ENCODE peak calls at places on chromosomes 13 and 19, in seven cellular contexts. One of them, this sample, is unnamed.

GRCh38 chr13:20230913-20231838 is 943 bp downstream of the GJB6 start:
- DNase-seq in cardiac fibroblast: no peak
- DNase-seq in stimulated activated naive CD8-positive, alpha-beta T cell treated with anti-CD3 and anti-CD28 coated beads, Interleukin-15, Interleukin-2, amounts not matched to agents 100 U/mL and 50 U/mL, for 24 hours: peak; percentile 9
- DNase-seq in astrocyte of the spinal cord: no peak
- DNase-seq in stimulated activated CD8-positive, alpha-beta memory T cell treated with anti-CD3 and anti-CD28 coated beads, Interleukin-7, amount 100 ng/mL, for 1 hour: no peak
- DNase-seq in mesothelial cell of epicardium: no peak
- DNase-seq in frontal cortex: peak; percentile 44
- DNase-seq in this sample: no peak

GRCh38 chr13:113275387-113275786 is 21.7 kb upstream of the LAMP1 start:
- DNase-seq in cardiac fibroblast: peak; percentile 76
- DNase-seq in stimulated activated naive CD8-positive, alpha-beta T cell treated with anti-CD3 and anti-CD28 coated beads, Interleukin-15, Interleukin-2, amounts not matched to agents 100 U/mL and 50 U/mL, for 24 hours: peak; percentile 32
- DNase-seq in astrocyte of the spinal cord: peak; percentile 67
- DNase-seq in stimulated activated CD8-positive, alpha-beta memory T cell treated with anti-CD3 and anti-CD28 coated beads, Interleukin-7, amount 100 ng/mL, for 1 hour: no peak
- DNase-seq in mesothelial cell of epicardium: no peak
- DNase-seq in frontal cortex: no peak
- DNase-seq in this sample: peak; percentile 34

GRCh38 chr13:40666905-40667621 is 622 bp upstream of the FOXO1 start:
- DNase-seq in cardiac fibroblast: no peak
- DNase-seq in stimulated activated naive CD8-positive, alpha-beta T cell treated with anti-CD3 and anti-CD28 coated beads, Interleukin-15, Interleukin-2, amounts not matched to agents 100 U/mL and 50 U/mL, for 24 hours: peak; percentile 59
- DNase-seq in astrocyte of the spinal cord: no peak
- DNase-seq in stimulated activated CD8-positive, alpha-beta memory T cell treated with anti-CD3 and anti-CD28 coated beads, Interleukin-7, amount 100 ng/mL, for 1 hour: no peak
- DNase-seq in mesothelial cell of epicardium: peak; percentile 47
- DNase-seq in frontal cortex: peak; percentile 39
- DNase-seq in this sample: no peak

GRCh38 chr13:99218545-99218944 is 17.9 kb downstream of the UBAC2 start:
- DNase-seq in cardiac fibroblast: no peak
- DNase-seq in stimulated activated naive CD8-positive, alpha-beta T cell treated with anti-CD3 and anti-CD28 coated beads, Interleukin-15, Interleukin-2, amounts not matched to agents 100 U/mL and 50 U/mL, for 24 hours: no peak
- DNase-seq in astrocyte of the spinal cord: peak; percentile 31
- DNase-seq in stimulated activated CD8-positive, alpha-beta memory T cell treated with anti-CD3 and anti-CD28 coated beads, Interleukin-7, amount 100 ng/mL, for 1 hour: no peak
- DNase-seq in mesothelial cell of epicardium: no peak
- DNase-seq in frontal cortex: no peak
- DNase-seq in this sample: no peak

GRCh38 chr13:106418556-106418955 is 116.9 kb downstream of the EFNB2 start:
- DNase-seq in cardiac fibroblast: peak; percentile 28
- DNase-seq in stimulated activated naive CD8-positive, alpha-beta T cell treated with anti-CD3 and anti-CD28 coated beads, Interleukin-15, Interleukin-2, amounts not matched to agents 100 U/mL and 50 U/mL, for 24 hours: no peak
- DNase-seq in astrocyte of the spinal cord: peak; percentile 78
- DNase-seq in stimulated activated CD8-positive, alpha-beta memory T cell treated with anti-CD3 and anti-CD28 coated beads, Interleukin-7, amount 100 ng/mL, for 1 hour: no peak
- DNase-seq in mesothelial cell of epicardium: no peak
- DNase-seq in frontal cortex: no peak
- DNase-seq in this sample: no peak

GRCh38 chr19:11736696-11737095 is 2.0 kb downstream of the ZNF823 start:
- DNase-seq in cardiac fibroblast: peak; percentile 86
- DNase-seq in stimulated activated naive CD8-positive, alpha-beta T cell treated with anti-CD3 and anti-CD28 coated beads, Interleukin-15, Interleukin-2, amounts not matched to agents 100 U/mL and 50 U/mL, for 24 hours: peak; percentile 20
- DNase-seq in astrocyte of the spinal cord: peak; percentile 8
- DNase-seq in stimulated activated CD8-positive, alpha-beta memory T cell treated with anti-CD3 and anti-CD28 coated beads, Interleukin-7, amount 100 ng/mL, for 1 hour: no peak
- DNase-seq in mesothelial cell of epicardium: no peak
- DNase-seq in frontal cortex: no peak
- DNase-seq in this sample: peak; percentile 52

GRCh38 chr13:24063281-24063851 is 97.2 kb upstream of the SPATA13 start:
- DNase-seq in cardiac fibroblast: no peak
- DNase-seq in stimulated activated naive CD8-positive, alpha-beta T cell treated with anti-CD3 and anti-CD28 coated beads, Interleukin-15, Interleukin-2, amounts not matched to agents 100 U/mL and 50 U/mL, for 24 hours: no peak
- DNase-seq in astrocyte of the spinal cord: no peak
- DNase-seq in stimulated activated CD8-positive, alpha-beta memory T cell treated with anti-CD3 and anti-CD28 coated beads, Interleukin-7, amount 100 ng/mL, for 1 hour: no peak
- DNase-seq in mesothelial cell of epicardium: no peak
- DNase-seq in frontal cortex: no peak
- DNase-seq in this sample: peak; percentile 54

GRCh38 chr19:4557971-4558941 is 1.2 kb downstream of the SEMA6B start:
- DNase-seq in cardiac fibroblast: peak; percentile 42
- DNase-seq in stimulated activated naive CD8-positive, alpha-beta T cell treated with anti-CD3 and anti-CD28 coated beads, Interleukin-15, Interleukin-2, amounts not matched to agents 100 U/mL and 50 U/mL, for 24 hours: peak; percentile 59
- DNase-seq in astrocyte of the spinal cord: no peak
- DNase-seq in stimulated activated CD8-positive, alpha-beta memory T cell treated with anti-CD3 and anti-CD28 coated beads, Interleukin-7, amount 100 ng/mL, for 1 hour: no peak
- DNase-seq in mesothelial cell of epicardium: peak; percentile 75
- DNase-seq in frontal cortex: no peak
- DNase-seq in this sample: peak; percentile 47

GRCh38 chr19:46678110-46678732 is 17.2 kb upstream of the DACT3 start:
- DNase-seq in cardiac fibroblast: no peak
- DNase-seq in stimulated activated naive CD8-positive, alpha-beta T cell treated with anti-CD3 and anti-CD28 coated beads, Interleukin-15, Interleukin-2, amounts not matched to agents 100 U/mL and 50 U/mL, for 24 hours: peak; percentile 74
- DNase-seq in astrocyte of the spinal cord: no peak
- DNase-seq in stimulated activated CD8-positive, alpha-beta memory T cell treated with anti-CD3 and anti-CD28 coated beads, Interleukin-7, amount 100 ng/mL, for 1 hour: no peak
- DNase-seq in mesothelial cell of epicardium: no peak
- DNase-seq in frontal cortex: no peak
- DNase-seq in this sample: peak; percentile 74

GRCh38 chr19:45973564-45974338 is at the start of gene NOVA2:
- DNase-seq in cardiac fibroblast: peak; percentile 72
- DNase-seq in stimulated activated naive CD8-positive, alpha-beta T cell treated with anti-CD3 and anti-CD28 coated beads, Interleukin-15, Interleukin-2, amounts not matched to agents 100 U/mL and 50 U/mL, for 24 hours: peak; percentile 66
- DNase-seq in astrocyte of the spinal cord: peak; percentile 60
- DNase-seq in stimulated activated CD8-positive, alpha-beta memory T cell treated with anti-CD3 and anti-CD28 coated beads, Interleukin-7, amount 100 ng/mL, for 1 hour: no peak
- DNase-seq in mesothelial cell of epicardium: peak; percentile 62
- DNase-seq in frontal cortex: peak; percentile 84
- DNase-seq in this sample: peak; percentile 19

GRCh38 chr13:73341748-73342147 is 282.9 kb downstream of the KLF5 start:
- DNase-seq in cardiac fibroblast: peak; percentile 70
- DNase-seq in stimulated activated naive CD8-positive, alpha-beta T cell treated with anti-CD3 and anti-CD28 coated beads, Interleukin-15, Interleukin-2, amounts not matched to agents 100 U/mL and 50 U/mL, for 24 hours: no peak
- DNase-seq in astrocyte of the spinal cord: peak; percentile 47
- DNase-seq in stimulated activated CD8-positive, alpha-beta memory T cell treated with anti-CD3 and anti-CD28 coated beads, Interleukin-7, amount 100 ng/mL, for 1 hour: no peak
- DNase-seq in mesothelial cell of epicardium: no peak
- DNase-seq in frontal cortex: no peak
- DNase-seq in this sample: no peak

GRCh38 chr19:1725100-1726064 is 27.9 kb upstream of the ONECUT3 start:
- DNase-seq in cardiac fibroblast: peak; percentile 44
- DNase-seq in stimulated activated naive CD8-positive, alpha-beta T cell treated with anti-CD3 and anti-CD28 coated beads, Interleukin-15, Interleukin-2, amounts not matched to agents 100 U/mL and 50 U/mL, for 24 hours: peak; percentile 60
- DNase-seq in astrocyte of the spinal cord: peak; percentile 35
- DNase-seq in stimulated activated CD8-positive, alpha-beta memory T cell treated with anti-CD3 and anti-CD28 coated beads, Interleukin-7, amount 100 ng/mL, for 1 hour: no peak
- DNase-seq in mesothelial cell of epicardium: peak; percentile 55
- DNase-seq in frontal cortex: peak; percentile 100
- DNase-seq in this sample: no peak

GRCh38 chr19:55041627-55042343 is 3.7 kb upstream of the GP6 start:
- DNase-seq in cardiac fibroblast: no peak
- DNase-seq in stimulated activated naive CD8-positive, alpha-beta T cell treated with anti-CD3 and anti-CD28 coated beads, Interleukin-15, Interleukin-2, amounts not matched to agents 100 U/mL and 50 U/mL, for 24 hours: peak; percentile 51
- DNase-seq in astrocyte of the spinal cord: no peak
- DNase-seq in stimulated activated CD8-positive, alpha-beta memory T cell treated with anti-CD3 and anti-CD28 coated beads, Interleukin-7, amount 100 ng/mL, for 1 hour: no peak
- DNase-seq in mesothelial cell of epicardium: no peak
- DNase-seq in frontal cortex: no peak
- DNase-seq in this sample: peak; percentile 80

GRCh38 chr13:37270206-37271001 is 164.9 kb upstream of the CSNK1A1L start:
- DNase-seq in cardiac fibroblast: no peak
- DNase-seq in stimulated activated naive CD8-positive, alpha-beta T cell treated with anti-CD3 and anti-CD28 coated beads, Interleukin-15, Interleukin-2, amounts not matched to agents 100 U/mL and 50 U/mL, for 24 hours: no peak
- DNase-seq in astrocyte of the spinal cord: no peak
- DNase-seq in stimulated activated CD8-positive, alpha-beta memory T cell treated with anti-CD3 and anti-CD28 coated beads, Interleukin-7, amount 100 ng/mL, for 1 hour: no peak
- DNase-seq in mesothelial cell of epicardium: no peak
- DNase-seq in frontal cortex: no peak
- DNase-seq in this sample: no peak

GRCh38 chr13:30429721-30430694 is 7.7 kb downstream of the UBE2L5 start:
- DNase-seq in cardiac fibroblast: peak; percentile 92
- DNase-seq in stimulated activated naive CD8-positive, alpha-beta T cell treated with anti-CD3 and anti-CD28 coated beads, Interleukin-15, Interleukin-2, amounts not matched to agents 100 U/mL and 50 U/mL, for 24 hours: no peak
- DNase-seq in astrocyte of the spinal cord: peak; percentile 92
- DNase-seq in stimulated activated CD8-positive, alpha-beta memory T cell treated with anti-CD3 and anti-CD28 coated beads, Interleukin-7, amount 100 ng/mL, for 1 hour: no peak
- DNase-seq in mesothelial cell of epicardium: no peak
- DNase-seq in frontal cortex: no peak
- DNase-seq in this sample: no peak

GRCh38 chr19:43310221-43310620 is 40.9 kb upstream of the PSG9 start:
- DNase-seq in cardiac fibroblast: no peak
- DNase-seq in stimulated activated naive CD8-positive, alpha-beta T cell treated with anti-CD3 and anti-CD28 coated beads, Interleukin-15, Interleukin-2, amounts not matched to agents 100 U/mL and 50 U/mL, for 24 hours: no peak
- DNase-seq in astrocyte of the spinal cord: no peak
- DNase-seq in stimulated activated CD8-positive, alpha-beta memory T cell treated with anti-CD3 and anti-CD28 coated beads, Interleukin-7, amount 100 ng/mL, for 1 hour: no peak
- DNase-seq in mesothelial cell of epicardium: no peak
- DNase-seq in frontal cortex: no peak
- DNase-seq in this sample: no peak